ENCODE peak calls at places on chromosomes 4 and X, in ten cellular contexts. Y is psoas muscle; G is uterus; N is mesenchymal stem cell; O is endodermal cell; S is fibroblast of lung; A is CD8-positive, alpha-beta T cell; H is mammary epithelial cell; W is upper lobe of left lung; K is PC-3. L is an unnamed sample. For H3K4me1, the result is how much of the 10 kb centered on the place peaks cover.

GRCh38 chr4:5381981-5382441 is 326.3 kb downstream of the EVC2 start:
- DNase-seq in Y (no peak), G (no peak), N (peak), O (no peak), S (peak), A (no peak), H (no peak), W (no peak), K (peak), L (no peak)

GRCh38 chr4:104491826-104492771 is 2.6 kb downstream of the CXXC4 start:
- DNase-seq in Y (no peak), G (no peak), N (peak), O (peak), S (peak), A (no peak), H (no peak), W (no peak), K (no peak), L (no peak)

GRCh38 chrX:108036298-108036973 is 8.4 kb upstream of the VSIG1 start:
- DNase-seq in Y (no peak), G (no peak), N (peak), O (no peak), S (peak), A (no peak), H (peak), W (no peak), K (peak), L (no peak)

GRCh38 chr4:3406021-3406420 is 35.7 kb upstream of the HGFAC start:
- DNase-seq in Y (no peak), G (no peak), N (no peak), O (peak), S (no peak), A (no peak), H (no peak), W (no peak), K (no peak), L (peak)

GRCh38 chr4:110062166-110062565 is 136.2 kb downstream of the ELOVL6 start:
- DNase-seq in Y (no peak), G (no peak), N (no peak), O (no peak), S (no peak), A (no peak), H (no peak), W (no peak), K (no peak), L (no peak)

GRCh38 chr4:186684220-186684619 is 39.4 kb downstream of the FAT1 start:
- DNase-seq in Y (no peak), G (no peak), N (no peak), O (no peak), S (no peak), A (no peak), H (no peak), W (no peak), K (no peak), L (no peak)

GRCh38 chrX:118807151-118808017 is 16.2 kb upstream of the ZCCHC12 start:
- DNase-seq in Y (peak), G (peak), N (peak), O (peak), S (peak), A (no peak), H (peak), W (peak), K (peak), L (peak)

GRCh38 chrX:19017271-19017670 is 33.4 kb upstream of the PHKA2 start:
- DNase-seq in Y (no peak), G (no peak), N (peak), O (peak), S (peak), A (no peak), H (no peak), W (no peak), K (peak), L (no peak)

GRCh38 chr4:121788896-121789295 is 12.2 kb upstream of the EXOSC9 start:
- DNase-seq in Y (no peak), G (no peak), N (no peak), O (no peak), S (peak), A (no peak), H (no peak), W (no peak), K (no peak), L (no peak)

GRCh38 chrX:29662759-29663503 is 552.4 kb upstream of the MAGEB2 start:
- DNase-seq in Y (no peak), G (no peak), N (peak), O (no peak), S (peak), A (no peak), H (peak), W (no peak), K (peak), L (no peak)

GRCh38 chr4:183095199-183095512 is 3.9 kb upstream of the WWC2 start:
- DNase-seq in Y (no peak), G (no peak), N (no peak), O (no peak), S (no peak), A (no peak), H (no peak), W (no peak), K (no peak), L (no peak)

GRCh38 chr4:183098080-183098722 is 856 bp upstream of the WWC2 start:
- DNase-seq in Y (peak), G (peak), N (peak), O (no peak), S (peak), A (no peak), H (no peak), W (peak), K (peak), L (peak)

GRCh38 chr4:183097251-183098079 is 1.6 kb upstream of the WWC2 start:
- DNase-seq in Y (peak), G (peak), N (peak), O (peak), S (no peak), A (peak), H (no peak), W (no peak), K (no peak), L (peak)

GRCh38 chr4:183094393-183095198 is 4.5 kb upstream of the WWC2 start:
- DNase-seq in Y (no peak), G (no peak), N (no peak), O (no peak), S (no peak), A (no peak), H (peak), W (no peak), K (peak), L (no peak)

GRCh38 chr4:183096276-183096965 is 2.6 kb upstream of the WWC2 start:
- DNase-seq in Y (no peak), G (no peak), N (peak), O (no peak), S (no peak), A (no peak), H (no peak), W (no peak), K (no peak), L (no peak)
- H3K4me1 ChIP-seq in Y (under half), G (under half), N (under half), O (under half), S (under half), A (under half), H (under half), W (under half), K (under half), L (under half)

GRCh38 chrX:80334583-80334982 is 85.7 kb upstream of the TENT5D start:
- DNase-seq in Y (no peak), G (no peak), N (no peak), O (peak), S (no peak), A (no peak), H (no peak), W (no peak), K (no peak), L (no peak)
- H3K4me3 ChIP-seq in Y (peak), G (no peak), N (peak), O (peak), S (no peak), A (no peak), H (peak), W (peak), K (peak), L (peak)

DNA sequence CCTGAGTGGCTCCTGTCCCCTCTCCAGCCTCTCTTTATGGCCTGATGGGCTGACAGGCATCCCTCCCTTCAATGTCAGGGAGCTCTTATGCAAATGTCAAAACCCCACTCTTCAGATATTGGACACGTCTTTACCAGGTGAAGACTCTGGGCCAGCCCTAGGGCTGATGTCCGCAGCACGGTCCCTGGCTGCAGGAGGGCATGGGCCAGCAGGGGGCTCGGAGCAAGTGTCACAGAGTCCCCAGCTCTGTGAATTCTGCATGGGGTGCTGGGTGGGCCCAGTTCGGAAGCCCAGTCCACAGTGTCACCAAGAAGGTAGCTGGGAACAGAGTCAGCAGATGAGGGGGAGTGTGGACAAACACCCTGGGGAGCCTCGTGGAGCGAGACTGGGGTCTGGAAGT is 39.6 kb upstream of the PSAPL1 start:
- DNase-seq in Y (no peak), G (no peak), N (no peak), O (no peak), S (no peak), A (no peak), H (no peak), W (no peak), K (no peak), L (no peak)
- H3K4me1 ChIP-seq in Y (under half), G (under half), N (under half), O (under half), S (under half), A (under half), H (under half), W (under half), K (under half), L (under half)

GRCh38 chrX:102129473-102129872 is 4.0 kb downstream of the TCEAL2 start:
- DNase-seq in Y (no peak), G (no peak), N (no peak), O (no peak), S (no peak), A (no peak), H (no peak), W (no peak), K (peak), L (no peak)

GRCh38 chrX:102126863-102127262 is 1.4 kb downstream of the TCEAL2 start:
- DNase-seq in Y (no peak), G (no peak), N (no peak), O (peak), S (no peak), A (no peak), H (no peak), W (no peak), K (no peak), L (no peak)
- H3K4me3 ChIP-seq in Y (no peak), G (no peak), N (no peak), O (no peak), S (no peak), A (no peak), H (no peak), W (no peak), K (no peak), L (no peak)

GRCh38 chrX:154728791-154729190 is 22.1 kb downstream of the GAB3 start:
- DNase-seq in Y (no peak), G (no peak), N (no peak), O (no peak), S (no peak), A (no peak), H (no peak), W (no peak), K (no peak), L (no peak)
- H3K4me1 ChIP-seq in Y (half or more), G (under half), N (under half), O (under half), S (under half), A (half or more), H (under half), W (half or more), K (half or more), L (under half)

GRCh38 chrX:15129412-15129811 is 140.5 kb downstream of the ASB9 start:
- DNase-seq in Y (no peak), G (no peak), N (no peak), O (no peak), S (no peak), A (no peak), H (no peak), W (no peak), K (no peak), L (no peak)
- H3K4me3 ChIP-seq in Y (no peak), G (no peak), N (no peak), O (no peak), S (no peak), A (no peak), H (no peak), W (no peak), K (no peak), L (no peak)

GRCh38 chrX:40009890-40010289 is 87.9 kb downstream of the BCOR start:
- DNase-seq in Y (no peak), G (no peak), N (no peak), O (peak), S (no peak), A (no peak), H (no peak), W (no peak), K (no peak), L (no peak)
- H3K4me1 ChIP-seq in Y (under half), G (under half), N (half or more), O (under half), S (under half), A (under half), H (under half), W (half or more), K (under half), L (under half)

GRCh38 chr4:88320174-88320779 is 35.9 kb upstream of the PPM1K start:
- DNase-seq in Y (no peak), G (no peak), N (no peak), O (no peak), S (peak), A (no peak), H (peak), W (no peak), K (peak), L (no peak)
- H3K4me3 ChIP-seq in Y (no peak), G (no peak), N (peak), O (peak), S (no peak), A (no peak), H (no peak), W (no peak), K (peak), L (no peak)

DNA sequence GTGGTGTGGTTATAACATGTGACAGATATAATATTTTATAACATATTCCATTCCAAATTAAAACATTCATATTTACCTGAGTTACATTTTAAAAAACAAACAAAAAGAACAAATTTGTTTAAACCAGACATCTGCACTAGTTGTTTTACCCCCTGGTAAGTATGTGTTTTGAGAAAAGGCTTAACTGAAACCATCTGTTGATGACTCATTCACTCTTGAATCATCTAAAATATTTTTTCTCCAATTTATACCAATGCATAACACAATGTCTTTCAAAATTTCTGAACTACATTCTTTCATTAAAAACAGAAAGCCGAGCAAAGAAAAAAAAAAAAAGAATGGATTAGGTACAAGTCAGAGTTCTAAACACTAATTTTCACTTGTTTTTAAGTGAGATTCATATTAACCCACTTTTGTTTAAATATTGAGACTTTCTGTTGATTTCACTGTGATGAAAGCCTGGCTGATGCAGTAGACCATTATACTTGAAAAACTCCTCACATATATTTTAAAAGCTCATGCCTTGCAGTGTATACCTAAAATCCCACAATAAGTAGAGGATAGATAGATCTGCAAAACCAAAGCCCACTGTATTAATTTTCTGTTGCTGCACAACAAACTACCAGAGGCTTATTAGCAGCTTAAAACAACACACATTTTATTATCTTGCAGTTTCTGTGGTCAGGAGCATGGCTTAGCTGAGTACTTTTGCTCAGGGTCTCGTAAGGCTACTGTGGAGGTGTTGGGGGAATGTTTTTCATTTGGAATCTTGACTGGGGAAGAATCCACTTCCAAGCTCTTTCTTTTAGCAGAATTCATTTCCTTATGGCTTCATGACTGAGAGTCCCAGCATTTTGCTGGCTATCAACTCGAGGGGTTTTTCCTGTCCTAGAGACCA is 221.5 kb downstream of the PCDH18 start:
- DNase-seq in Y (no peak), G (no peak), N (peak), O (no peak), S (peak), A (no peak), H (peak), W (no peak), K (peak), L (no peak)
- H3K4me1 ChIP-seq in Y (under half), G (under half), N (under half), O (under half), S (under half), A (under half), H (under half), W (under half), K (under half), L (under half)

L was measured in ovary.